ENCODE peak calls at places on chromosome 18, in five cellular contexts. Z, N, E, X and S are unnamed samples.

GRCh38 chr18:9048808-9049494 is 53.5 kb upstream of the NDUFV2 start:
- DNase-seq in Z (peak; percentile 28), N (no peak), E (no peak), X (no peak), S (no peak)

GRCh38 chr18:8301427-8302172 is 307.6 kb upstream of the RAB12 start:
- DNase-seq in Z (peak; percentile 27), N (no peak), E (no peak), X (no peak), S (no peak)

GRCh38 chr18:79750980-79751571 is 46.7 kb upstream of the KCNG2 start:
- DNase-seq in Z (no peak), N (no peak), E (no peak), X (no peak), S (no peak)

GRCh38 chr18:28086530-28087172 is 90.3 kb downstream of the CDH2 start:
- DNase-seq in Z (peak; percentile 71), N (no peak), E (no peak), X (no peak), S (no peak)

GRCh38 chr18:9017170-9017899 is 85.2 kb upstream of the NDUFV2 start:
- DNase-seq in Z (peak; percentile 89), N (peak; percentile 90), E (peak; percentile 64), X (peak; percentile 59), S (peak; percentile 81)

GRCh38 chr18:11660691-11661090 is 28.4 kb upstream of the GNAL start:
- DNase-seq in Z (no peak), N (peak; percentile 26), E (no peak), X (no peak), S (no peak)

GRCh38 chr18:9130806-9131205 is 5.8 kb upstream of the ANKRD12 start:
- DNase-seq in Z (no peak), N (no peak), E (no peak), X (no peak), S (no peak)

GRCh38 chr18:64134044-64134757 is 14.7 kb downstream of the LINC00305 start:
- DNase-seq in Z (no peak), N (no peak), E (no peak), X (no peak), S (no peak)

GRCh38 chr18:27501651-27502050 is 316.5 kb upstream of the CHST9 start:
- DNase-seq in Z (no peak), N (no peak), E (no peak), X (no peak), S (no peak)

GRCh38 chr18:27964811-27965210 is 212.1 kb downstream of the CDH2 start:
- DNase-seq in Z (peak; percentile 14), N (no peak), E (no peak), X (no peak), S (no peak)

GRCh38 chr18:50117876-50118275 is 77.1 kb downstream of the MYO5B start:
- DNase-seq in Z (no peak), N (no peak), E (no peak), X (no peak), S (no peak)

GRCh38 chr18:75023473-75023872 is 185.5 kb downstream of the PTGR3 start:
- DNase-seq in Z (no peak), N (no peak), E (no peak), X (no peak), S (no peak)

GRCh38 chr18:57437782-57438668 is 2.9 kb downstream of the ONECUT2 start:
- DNase-seq in Z (peak; percentile 35), N (peak; percentile 96), E (no peak), X (peak; percentile 41), S (no peak)

GRCh38 chr18:6682437-6683111 is 46.9 kb upstream of the ARHGAP28 start:
- DNase-seq in Z (no peak), N (no peak), E (no peak), X (peak; percentile 27), S (no peak)

GRCh38 chr18:1527805-1528204 is 623.1 kb downstream of the ADCYAP1 start:
- DNase-seq in Z (no peak), N (no peak), E (no peak), X (no peak), S (no peak)

GRCh38 chr18:8450013-8450412 is 159.2 kb upstream of the RAB12 start:
- DNase-seq in Z (no peak), N (peak; percentile 85), E (no peak), X (peak; percentile 35), S (no peak)

GRCh38 chr18:5986257-5986909 is 91.1 kb upstream of the TMEM200C start:
- DNase-seq in Z (no peak), N (peak; percentile 5), E (no peak), X (no peak), S (no peak)

GRCh38 chr18:24112464-24112863 is 26.4 kb upstream of the CABYR start:
- DNase-seq in Z (no peak), N (no peak), E (no peak), X (no peak), S (no peak)

GRCh38 chr18:23340661-23341060 is 112.4 kb upstream of the RIOK3 start:
- DNase-seq in Z (peak; percentile 49), N (no peak), E (no peak), X (no peak), S (no peak)

GRCh38 chr18:7896164-7896563 is 329.0 kb downstream of the PTPRM start:
- DNase-seq in Z (no peak), N (no peak), E (no peak), X (no peak), S (no peak)

GRCh38 chr18:57943723-57944122 is 100.3 kb upstream of the NEDD4L start:
- DNase-seq in Z (no peak), N (no peak), E (no peak), X (no peak), S (no peak)

GRCh38 chr18:77702686-77703085 is 453.0 kb downstream of the GALR1 start:
- DNase-seq in Z (peak; percentile 1), N (peak; percentile 73), E (no peak), X (peak; percentile 10), S (no peak)

GRCh38 chr18:35267161-35267651 is 22.8 kb downstream of the ZSCAN30 start:
- DNase-seq in Z (peak; percentile 29), N (no peak), E (peak; percentile 63), X (peak; percentile 85), S (peak; percentile 90)

GRCh38 chr18:3960142-3960541 is 495.0 kb downstream of the DLGAP1 start:
- DNase-seq in Z (no peak), N (no peak), E (no peak), X (no peak), S (no peak)

GRCh38 chr18:11800947-11801346 is 50.3 kb upstream of the CHMP1B start:
- DNase-seq in Z (no peak), N (no peak), E (no peak), X (no peak), S (no peak)

GRCh38 chr18:24657461-24657860 is 197.0 kb downstream of the HRH4 start:
- DNase-seq in Z (no peak), N (no peak), E (no peak), X (peak; percentile 26), S (no peak)

GRCh38 chr18:26655614-26656400 is 107.5 kb upstream of the KCTD1 start:
- DNase-seq in Z (peak; percentile 21), N (peak; percentile 89), E (peak; percentile 23), X (peak; percentile 36), S (peak; percentile 77)

DNA sequence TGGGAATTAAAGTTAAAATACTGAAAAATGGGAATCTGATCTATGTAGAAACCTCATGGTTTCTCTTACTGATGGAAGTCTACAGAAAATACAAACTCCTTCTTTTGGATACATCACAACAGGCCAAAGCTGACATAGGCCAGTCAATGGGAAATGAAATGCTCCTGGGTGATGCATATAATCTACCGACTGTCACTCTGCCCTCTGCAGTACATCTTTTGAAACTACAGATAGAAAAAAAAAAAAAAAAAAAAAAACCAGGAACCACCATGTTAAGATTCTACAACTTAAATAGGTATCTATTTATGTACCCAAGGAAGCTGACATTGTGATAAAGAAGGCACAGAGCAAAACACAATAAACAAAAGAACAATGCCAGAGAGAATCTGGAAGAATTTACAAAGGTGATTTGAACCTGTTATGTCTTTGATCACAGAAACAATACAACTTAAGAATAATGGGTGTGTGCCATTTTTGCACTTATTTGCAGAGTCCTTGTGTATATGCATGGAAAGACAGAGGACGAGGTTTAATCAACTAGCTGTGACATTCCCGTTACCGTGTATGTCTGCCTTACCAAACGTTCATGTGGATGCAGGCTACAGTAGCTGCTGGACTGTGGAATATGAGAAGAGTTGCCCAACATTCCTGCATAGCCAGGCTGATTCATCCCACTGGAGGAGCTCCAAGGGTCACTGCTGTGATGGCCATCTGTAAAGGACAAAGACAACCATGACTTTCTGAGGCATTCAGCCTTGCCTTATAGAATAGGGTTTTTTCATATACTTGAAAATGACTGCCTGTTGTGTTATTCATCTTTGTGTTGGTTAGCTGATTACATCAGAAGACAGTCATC is 312.7 kb downstream of the TCF4 start:
- DNase-seq in Z (peak; percentile 89), N (no peak), E (no peak), X (no peak), S (no peak)
- TF ChIP-seq CTCF in Z (peak; percentile 30), N (peak; percentile 64), E (no peak), X (no peak), S (no peak)

GRCh38 chr18:22173928-22174301 is 4.5 kb downstream of the GATA6 start:
- DNase-seq in Z (no peak), N (peak; percentile 72), E (no peak), X (no peak), S (no peak)

GRCh38 chr18:22173221-22173927 is 4.0 kb downstream of the GATA6 start:
- DNase-seq in Z (no peak), N (peak; percentile 44), E (no peak), X (no peak), S (no peak)

GRCh38 chr18:22171263-22171838 is 2.0 kb downstream of the GATA6 start:
- DNase-seq in Z (no peak), N (peak; percentile 77), E (no peak), X (no peak), S (no peak)

GRCh38 chr18:22171839-22172582 is 2.6 kb downstream of the GATA6 start:
- DNase-seq in Z (no peak), N (peak; percentile 60), E (no peak), X (no peak), S (no peak)

GRCh38 chr18:22172594-22173049 is 3.2 kb downstream of the GATA6 start:
- DNase-seq in Z (no peak), N (peak; percentile 59), E (no peak), X (no peak), S (no peak)
- H3K4me3 ChIP-seq in Z (peak overlapping the region; percentile 34), N (peak overlapping the region; percentile 99), E (no peak overlapping the region), X (peak overlapping the region; percentile 97), S (peak overlapping the region; percentile 90)

DNA sequence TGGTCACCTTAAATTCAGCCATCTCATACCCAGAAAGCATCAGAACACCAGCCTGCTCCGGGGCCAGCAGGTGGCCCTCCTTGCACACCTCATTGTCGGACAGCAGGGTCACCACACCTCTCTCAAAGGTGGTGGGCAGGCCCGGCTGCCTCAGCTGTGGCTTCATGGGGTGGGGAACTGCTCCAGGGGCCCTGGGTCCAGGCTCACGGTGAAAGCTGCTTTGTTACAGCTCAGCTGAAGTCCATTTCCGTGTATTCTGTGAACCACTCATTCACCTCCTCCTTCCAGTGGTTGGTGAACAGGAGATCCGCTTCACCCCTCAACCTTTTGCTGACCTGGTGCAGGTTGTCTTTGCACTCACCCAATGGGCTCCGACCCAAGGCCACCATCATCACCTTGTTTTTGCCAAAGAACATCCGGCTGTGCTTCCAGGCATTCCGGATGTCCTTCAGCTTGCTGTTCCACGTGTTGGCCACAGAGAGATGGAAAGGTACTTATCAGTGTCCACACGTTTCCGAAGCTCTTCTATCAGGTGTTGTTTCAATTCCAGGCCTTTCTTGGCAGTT is 78.6 kb upstream of the LDLRAD4 start:
- DNase-seq in Z (no peak), N (no peak), E (no peak), X (no peak), S (no peak)
- TF ChIP-seq CTCF in Z (no peak), N (peak; percentile 55), E (no peak), X (no peak), S (no peak)

DNA sequence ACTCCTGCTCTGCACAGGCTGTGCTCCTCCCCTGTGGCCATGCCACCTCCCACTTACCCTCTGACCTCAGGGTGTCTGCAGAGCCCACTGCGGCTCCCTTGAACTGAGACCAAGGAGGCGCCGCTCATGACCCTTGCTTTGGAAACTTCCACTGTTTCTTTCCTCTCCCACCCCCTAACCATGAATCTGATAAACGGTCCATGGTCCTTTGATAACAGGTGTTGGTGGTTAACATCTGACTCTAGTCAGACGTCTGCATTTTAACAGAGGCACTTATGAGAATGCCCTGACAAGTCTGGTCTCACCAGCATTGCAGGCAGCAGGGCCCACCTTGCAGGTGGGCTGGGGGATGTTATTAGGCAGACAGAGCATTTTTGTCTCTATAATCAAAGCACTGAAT is 113.6 kb upstream of the APCDD1 start:
- DNase-seq in Z (no peak), N (no peak), E (no peak), X (no peak), S (no peak)
- H3K4me3 ChIP-seq in Z (no peak overlapping the region), N (no peak overlapping the region), E (no peak overlapping the region), X (no peak overlapping the region), S (no peak overlapping the region)